ENCODE peak calls at places on chromosome 16, in nine cellular contexts. One of them, this sample, is unnamed.
A peak's percentile ranks its signal among the peaks of the same experiment; 100 is the strongest.

GRCh38 chr16:24609740-24610420 is 70.5 kb downstream of the RBBP6 start:
- DNase-seq in transverse colon: peak; percentile 42
- DNase-seq in SK-N-SH: peak; percentile 27
- DNase-seq in PC-3: no peak
- DNase-seq in right cardiac atrium: peak; percentile 65
- DNase-seq in Peyer's patch: no peak
- DNase-seq in lung: peak; percentile 65
- DNase-seq in sigmoid colon: peak; percentile 88
- DNase-seq in CD8-positive, alpha-beta T cell: no peak
- DNase-seq in this sample: peak; percentile 87

GRCh38 chr16:53766304-53767016 is 62.5 kb downstream of the FTO start:
- DNase-seq in transverse colon: no peak
- DNase-seq in SK-N-SH: no peak
- DNase-seq in PC-3: peak; percentile 52
- DNase-seq in right cardiac atrium: no peak
- DNase-seq in Peyer's patch: no peak
- DNase-seq in lung: no peak
- DNase-seq in sigmoid colon: no peak
- DNase-seq in CD8-positive, alpha-beta T cell: no peak
- DNase-seq in this sample: no peak

GRCh38 chr16:50422926-50423325 is 54.1 kb upstream of the BRD7 start:
- DNase-seq in transverse colon: no peak
- DNase-seq in SK-N-SH: no peak
- DNase-seq in PC-3: no peak
- DNase-seq in right cardiac atrium: no peak
- DNase-seq in Peyer's patch: no peak
- DNase-seq in lung: peak; percentile 21
- DNase-seq in sigmoid colon: no peak
- DNase-seq in CD8-positive, alpha-beta T cell: no peak
- DNase-seq in this sample: no peak

GRCh38 chr16:1308036-1308976 is 1.1 kb upstream of the UBE2I start:
- DNase-seq in transverse colon: peak; percentile 37
- DNase-seq in SK-N-SH: no peak
- DNase-seq in PC-3: peak; percentile 49
- DNase-seq in right cardiac atrium: no peak
- DNase-seq in Peyer's patch: no peak
- DNase-seq in lung: no peak
- DNase-seq in sigmoid colon: no peak
- DNase-seq in CD8-positive, alpha-beta T cell: no peak
- DNase-seq in this sample: no peak

GRCh38 chr16:66925322-66925840 is at the start of gene RRAD:
- DNase-seq in transverse colon: peak; percentile 56
- DNase-seq in SK-N-SH: no peak
- DNase-seq in PC-3: no peak
- DNase-seq in right cardiac atrium: peak; percentile 91
- DNase-seq in Peyer's patch: no peak
- DNase-seq in lung: peak; percentile 39
- DNase-seq in sigmoid colon: peak; percentile 77
- DNase-seq in CD8-positive, alpha-beta T cell: no peak
- DNase-seq in this sample: peak; percentile 88

GRCh38 chr16:70433456-70434103 is 5.3 kb downstream of the ST3GAL2 start:
- DNase-seq in transverse colon: peak; percentile 33
- DNase-seq in SK-N-SH: peak; percentile 70
- DNase-seq in PC-3: peak; percentile 51
- DNase-seq in right cardiac atrium: peak; percentile 84
- DNase-seq in Peyer's patch: no peak
- DNase-seq in lung: peak; percentile 57
- DNase-seq in sigmoid colon: peak; percentile 84
- DNase-seq in CD8-positive, alpha-beta T cell: no peak
- DNase-seq in this sample: peak; percentile 79

GRCh38 chr16:59881366-59881765 is 1147.2 kb upstream of the GOT2 start:
- DNase-seq in transverse colon: no peak
- DNase-seq in SK-N-SH: no peak
- DNase-seq in PC-3: no peak
- DNase-seq in right cardiac atrium: no peak
- DNase-seq in Peyer's patch: no peak
- DNase-seq in lung: no peak
- DNase-seq in sigmoid colon: no peak
- DNase-seq in CD8-positive, alpha-beta T cell: no peak
- DNase-seq in this sample: no peak

GRCh38 chr16:12250578-12250977 is 274.0 kb downstream of the SNX29 start:
- DNase-seq in transverse colon: no peak
- DNase-seq in SK-N-SH: no peak
- DNase-seq in PC-3: no peak
- DNase-seq in right cardiac atrium: no peak
- DNase-seq in Peyer's patch: no peak
- DNase-seq in lung: no peak
- DNase-seq in sigmoid colon: no peak
- DNase-seq in CD8-positive, alpha-beta T cell: no peak
- DNase-seq in this sample: no peak

GRCh38 chr16:68344252-68344651 is 33.4 kb downstream of the PRMT7 start:
- DNase-seq in transverse colon: no peak
- DNase-seq in SK-N-SH: no peak
- DNase-seq in PC-3: no peak
- DNase-seq in right cardiac atrium: peak; percentile 67
- DNase-seq in Peyer's patch: no peak
- DNase-seq in lung: no peak
- DNase-seq in sigmoid colon: no peak
- DNase-seq in CD8-positive, alpha-beta T cell: no peak
- DNase-seq in this sample: peak; percentile 68

GRCh38 chr16:58661199-58661830 is 23.3 kb downstream of the SLC38A7 start:
- DNase-seq in transverse colon: peak; percentile 38
- DNase-seq in SK-N-SH: peak; percentile 78
- DNase-seq in PC-3: peak; percentile 85
- DNase-seq in right cardiac atrium: peak; percentile 45
- DNase-seq in Peyer's patch: no peak
- DNase-seq in lung: peak; percentile 46
- DNase-seq in sigmoid colon: no peak
- DNase-seq in CD8-positive, alpha-beta T cell: no peak
- DNase-seq in this sample: peak; percentile 66

GRCh38 chr16:81071816-81072215 is 5.2 kb downstream of the C16orf46 start:
- DNase-seq in transverse colon: no peak
- DNase-seq in SK-N-SH: no peak
- DNase-seq in PC-3: peak; percentile 75
- DNase-seq in right cardiac atrium: no peak
- DNase-seq in Peyer's patch: no peak
- DNase-seq in lung: no peak
- DNase-seq in sigmoid colon: no peak
- DNase-seq in CD8-positive, alpha-beta T cell: no peak
- DNase-seq in this sample: no peak

GRCh38 chr16:81077077-81077940 is at the start of gene C16orf46:
- DNase-seq in transverse colon: peak; percentile 99
- DNase-seq in SK-N-SH: peak; percentile 96
- DNase-seq in PC-3: peak; percentile 90
- DNase-seq in right cardiac atrium: peak; percentile 99
- DNase-seq in Peyer's patch: peak; percentile 97
- DNase-seq in lung: peak; percentile 99
- DNase-seq in sigmoid colon: peak; percentile 99
- DNase-seq in CD8-positive, alpha-beta T cell: peak; percentile 100
- DNase-seq in this sample: peak; percentile 98

GRCh38 chr16:81076566-81077076 is 417 bp downstream of the C16orf46 start:
- DNase-seq in transverse colon: peak; percentile 93
- DNase-seq in SK-N-SH: peak; percentile 86
- DNase-seq in PC-3: peak; percentile 73
- DNase-seq in right cardiac atrium: peak; percentile 93
- DNase-seq in Peyer's patch: peak; percentile 96
- DNase-seq in lung: peak; percentile 92
- DNase-seq in sigmoid colon: peak; percentile 92
- DNase-seq in CD8-positive, alpha-beta T cell: peak; percentile 96
- DNase-seq in this sample: peak; percentile 94

GRCh38 chr16:81070979-81071378 is 6.1 kb downstream of the C16orf46 start:
- DNase-seq in transverse colon: no peak
- DNase-seq in SK-N-SH: no peak
- DNase-seq in PC-3: no peak
- DNase-seq in right cardiac atrium: no peak
- DNase-seq in Peyer's patch: no peak
- DNase-seq in lung: no peak
- DNase-seq in sigmoid colon: no peak
- DNase-seq in CD8-positive, alpha-beta T cell: no peak
- DNase-seq in this sample: no peak

GRCh38 chr16:81073560-81074330 is 3.3 kb downstream of the C16orf46 start:
- DNase-seq in transverse colon: no peak
- DNase-seq in SK-N-SH: no peak
- DNase-seq in PC-3: no peak
- DNase-seq in right cardiac atrium: no peak
- DNase-seq in Peyer's patch: no peak
- DNase-seq in lung: no peak
- DNase-seq in sigmoid colon: no peak
- DNase-seq in CD8-positive, alpha-beta T cell: no peak
- DNase-seq in this sample: no peak
- H3K27ac ChIP-seq in transverse colon: no peak overlapping the region
- H3K27ac ChIP-seq in SK-N-SH: no peak overlapping the region
- H3K27ac ChIP-seq in PC-3: no peak overlapping the region
- H3K27ac ChIP-seq in right cardiac atrium: no peak overlapping the region
- H3K27ac ChIP-seq in Peyer's patch: no peak overlapping the region
- H3K27ac ChIP-seq in lung: no peak overlapping the region
- H3K27ac ChIP-seq in sigmoid colon: no peak overlapping the region
- H3K27ac ChIP-seq in CD8-positive, alpha-beta T cell: no peak overlapping the region
- H3K27ac ChIP-seq in this sample: no peak overlapping the region

GRCh38 chr16:73610160-73610559 is 562.2 kb upstream of the ZFHX3 start:
- DNase-seq in transverse colon: no peak
- DNase-seq in SK-N-SH: no peak
- DNase-seq in PC-3: no peak
- DNase-seq in right cardiac atrium: no peak
- DNase-seq in Peyer's patch: no peak
- DNase-seq in lung: no peak
- DNase-seq in sigmoid colon: no peak
- DNase-seq in CD8-positive, alpha-beta T cell: no peak
- DNase-seq in this sample: no peak

GRCh38 chr16:73599870-73600269 is 551.9 kb upstream of the ZFHX3 start:
- DNase-seq in transverse colon: no peak
- DNase-seq in SK-N-SH: no peak
- DNase-seq in PC-3: no peak
- DNase-seq in right cardiac atrium: no peak
- DNase-seq in Peyer's patch: no peak
- DNase-seq in lung: no peak
- DNase-seq in sigmoid colon: no peak
- DNase-seq in CD8-positive, alpha-beta T cell: no peak
- DNase-seq in this sample: no peak

GRCh38 chr16:73601911-73602310 is 554.0 kb upstream of the ZFHX3 start:
- DNase-seq in transverse colon: no peak
- DNase-seq in SK-N-SH: no peak
- DNase-seq in PC-3: no peak
- DNase-seq in right cardiac atrium: no peak
- DNase-seq in Peyer's patch: no peak
- DNase-seq in lung: no peak
- DNase-seq in sigmoid colon: no peak
- DNase-seq in CD8-positive, alpha-beta T cell: no peak
- DNase-seq in this sample: no peak

GRCh38 chr16:73610605-73611177 is 562.8 kb upstream of the ZFHX3 start:
- DNase-seq in transverse colon: no peak
- DNase-seq in SK-N-SH: no peak
- DNase-seq in PC-3: no peak
- DNase-seq in right cardiac atrium: no peak
- DNase-seq in Peyer's patch: no peak
- DNase-seq in lung: no peak
- DNase-seq in sigmoid colon: no peak
- DNase-seq in CD8-positive, alpha-beta T cell: no peak
- DNase-seq in this sample: no peak

GRCh38 chr16:73605309-73605708 is 557.4 kb upstream of the ZFHX3 start:
- DNase-seq in transverse colon: no peak
- DNase-seq in SK-N-SH: no peak
- DNase-seq in PC-3: no peak
- DNase-seq in right cardiac atrium: no peak
- DNase-seq in Peyer's patch: no peak
- DNase-seq in lung: no peak
- DNase-seq in sigmoid colon: no peak
- DNase-seq in CD8-positive, alpha-beta T cell: no peak
- DNase-seq in this sample: no peak
- H3K4me1 ChIP-seq in transverse colon: no peaks in the 10 kb centered on the region
- H3K4me1 ChIP-seq in SK-N-SH: no peaks in the 10 kb centered on the region
- H3K4me1 ChIP-seq in PC-3: no peaks in the 10 kb centered on the region
- H3K4me1 ChIP-seq in right cardiac atrium: no peaks in the 10 kb centered on the region
- H3K4me1 ChIP-seq in Peyer's patch: no peaks in the 10 kb centered on the region
- H3K4me1 ChIP-seq in lung: no peaks in the 10 kb centered on the region
- H3K4me1 ChIP-seq in sigmoid colon: no peaks in the 10 kb centered on the region
- H3K4me1 ChIP-seq in CD8-positive, alpha-beta T cell: no peaks in the 10 kb centered on the region
- H3K4me1 ChIP-seq in this sample: no peaks in the 10 kb centered on the region

GRCh38 chr16:88478889-88479794 is 26.1 kb downstream of the ZFPM1 start:
- DNase-seq in transverse colon: peak; percentile 29
- DNase-seq in SK-N-SH: peak; percentile 81
- DNase-seq in PC-3: no peak
- DNase-seq in right cardiac atrium: peak; percentile 58
- DNase-seq in Peyer's patch: no peak
- DNase-seq in lung: no peak
- DNase-seq in sigmoid colon: no peak
- DNase-seq in CD8-positive, alpha-beta T cell: no peak
- DNase-seq in this sample: no peak

GRCh38 chr16:88476817-88477397 is 23.8 kb downstream of the ZFPM1 start:
- DNase-seq in transverse colon: no peak
- DNase-seq in SK-N-SH: no peak
- DNase-seq in PC-3: no peak
- DNase-seq in right cardiac atrium: no peak
- DNase-seq in Peyer's patch: no peak
- DNase-seq in lung: no peak
- DNase-seq in sigmoid colon: no peak
- DNase-seq in CD8-positive, alpha-beta T cell: no peak
- DNase-seq in this sample: no peak

GRCh38 chr16:88476203-88476602 is 23.1 kb downstream of the ZFPM1 start:
- DNase-seq in transverse colon: no peak
- DNase-seq in SK-N-SH: no peak
- DNase-seq in PC-3: no peak
- DNase-seq in right cardiac atrium: peak; percentile 70
- DNase-seq in Peyer's patch: no peak
- DNase-seq in lung: no peak
- DNase-seq in sigmoid colon: no peak
- DNase-seq in CD8-positive, alpha-beta T cell: no peak
- DNase-seq in this sample: no peak

GRCh38 chr16:88477631-88478030 is 24.6 kb downstream of the ZFPM1 start:
- DNase-seq in transverse colon: no peak
- DNase-seq in SK-N-SH: no peak
- DNase-seq in PC-3: no peak
- DNase-seq in right cardiac atrium: no peak
- DNase-seq in Peyer's patch: no peak
- DNase-seq in lung: no peak
- DNase-seq in sigmoid colon: no peak
- DNase-seq in CD8-positive, alpha-beta T cell: no peak
- DNase-seq in this sample: no peak

DNA sequence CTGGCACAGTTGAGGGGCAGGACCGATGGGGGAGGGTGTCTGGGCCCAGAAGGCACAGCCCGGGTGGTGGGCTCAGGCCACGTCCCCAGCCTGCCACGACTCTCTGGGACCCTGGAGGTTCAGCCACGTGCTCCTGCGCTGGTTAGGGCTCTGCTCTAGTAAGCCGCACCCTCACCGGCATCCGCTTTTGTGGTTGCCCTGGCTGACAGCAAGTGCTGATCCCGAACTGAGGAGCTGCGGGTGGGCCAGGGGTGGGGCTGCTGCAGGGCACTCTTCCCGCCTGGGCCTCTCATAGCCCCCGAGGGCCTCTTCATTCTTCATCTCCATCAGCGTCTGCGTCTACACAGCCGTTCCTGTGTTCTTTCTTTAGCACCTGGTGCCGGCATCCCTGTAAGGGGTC is 25.0 kb downstream of the ZFPM1 start:
- DNase-seq in transverse colon: no peak
- DNase-seq in SK-N-SH: no peak
- DNase-seq in PC-3: no peak
- DNase-seq in right cardiac atrium: no peak
- DNase-seq in Peyer's patch: peak; percentile 75
- DNase-seq in lung: no peak
- DNase-seq in sigmoid colon: no peak
- DNase-seq in CD8-positive, alpha-beta T cell: peak; percentile 66
- DNase-seq in this sample: no peak
- H3K27me3 ChIP-seq in transverse colon: no peaks in the 10 kb centered on the region
- H3K27me3 ChIP-seq in SK-N-SH: no peaks in the 10 kb centered on the region
- H3K27me3 ChIP-seq in PC-3: no peaks in the 10 kb centered on the region
- H3K27me3 ChIP-seq in right cardiac atrium: no peaks in the 10 kb centered on the region
- H3K27me3 ChIP-seq in Peyer's patch: no peaks in the 10 kb centered on the region
- H3K27me3 ChIP-seq in lung: no peaks in the 10 kb centered on the region
- H3K27me3 ChIP-seq in sigmoid colon: no peaks in the 10 kb centered on the region
- H3K27me3 ChIP-seq in CD8-positive, alpha-beta T cell: no peaks in the 10 kb centered on the region
- H3K27me3 ChIP-seq in this sample: no peaks in the 10 kb centered on the region

GRCh38 chr16:55222436-55222835 is 101.6 kb upstream of the IRX6 start:
- DNase-seq in transverse colon: no peak
- DNase-seq in SK-N-SH: no peak
- DNase-seq in PC-3: no peak
- DNase-seq in right cardiac atrium: no peak
- DNase-seq in Peyer's patch: no peak
- DNase-seq in lung: no peak
- DNase-seq in sigmoid colon: no peak
- DNase-seq in CD8-positive, alpha-beta T cell: no peak
- DNase-seq in this sample: no peak
- H3K27ac ChIP-seq in transverse colon: no peak overlapping the region
- H3K27ac ChIP-seq in SK-N-SH: no peak overlapping the region
- H3K27ac ChIP-seq in PC-3: no peak overlapping the region
- H3K27ac ChIP-seq in right cardiac atrium: no peak overlapping the region
- H3K27ac ChIP-seq in Peyer's patch: no peak overlapping the region
- H3K27ac ChIP-seq in lung: no peak overlapping the region
- H3K27ac ChIP-seq in sigmoid colon: no peak overlapping the region
- H3K27ac ChIP-seq in CD8-positive, alpha-beta T cell: no peak overlapping the region
- H3K27ac ChIP-seq in this sample: no peak overlapping the region

This sample was measured in aorta.